ENCODE peak calls at places on chromosomes 2 and 18, in nine cellular contexts. W, C, O, U, M, Z, I, T and H are unnamed samples.

GRCh38 chr2:64792310-64792709 is 138.6 kb upstream of the SERTAD2 start:
- DNase-seq in Z (no peak), M (no peak), U (no peak), O (no peak), C (no peak), T (peak), W (peak), I (no peak), H (no peak)

GRCh38 chr18:54150226-54150625 is 74.2 kb downstream of the MBD2 start:
- DNase-seq in U (no peak), M (no peak), T (no peak), W (no peak), Z (no peak), C (no peak), O (no peak), I (no peak), H (no peak)

GRCh38 chr2:225074366-225074765 is 32.1 kb upstream of the DOCK10 start:
- DNase-seq in I (no peak), M (no peak), U (no peak), Z (no peak), W (no peak), T (peak), C (no peak), O (no peak), H (no peak)

GRCh38 chr2:231708773-231709635 is 679 bp downstream of the PTMA start:
- DNase-seq in I (no peak), Z (peak), T (peak), W (peak), U (no peak), M (peak), O (no peak), C (peak), H (peak)

GRCh38 chr2:68151037-68151436 is 6.7 kb upstream of the PNO1 start:
- DNase-seq in O (no peak), T (peak), Z (no peak), W (no peak), M (no peak), I (no peak), C (no peak), U (no peak), H (no peak)

GRCh38 chr18:74387362-74387761 is 69.7 kb downstream of the DIPK1C start:
- DNase-seq in C (no peak), M (no peak), O (no peak), T (no peak), I (no peak), W (no peak), U (no peak), Z (no peak), H (no peak)

GRCh38 chr2:29783696-29784095 is 137.7 kb downstream of the ALK start:
- DNase-seq in C (no peak), W (no peak), I (no peak), U (no peak), T (no peak), O (no peak), Z (no peak), M (no peak), H (no peak)

GRCh38 chr18:65749881-65750280 is 931 bp upstream of the CDH7 start:
- DNase-seq in O (no peak), M (peak), U (no peak), W (no peak), I (no peak), T (no peak), C (no peak), Z (no peak), H (no peak)

GRCh38 chr18:63570721-63571120 is 16.4 kb upstream of the SERPINB13 start:
- DNase-seq in O (no peak), U (no peak), M (peak), I (no peak), C (no peak), Z (no peak), W (no peak), T (no peak), H (no peak)

GRCh38 chr2:15195723-15196270 is 365.3 kb downstream of the NBAS start:
- DNase-seq in C (no peak), Z (no peak), I (no peak), T (no peak), W (peak), O (no peak), M (peak), U (no peak), H (no peak)

GRCh38 chr18:39453882-39454281 is 1888.3 kb upstream of the CELF4 start:
- DNase-seq in M (peak), W (peak), C (no peak), U (no peak), Z (no peak), I (no peak), O (no peak), T (peak), H (no peak)

GRCh38 chr18:8517276-8517675 is 92.0 kb upstream of the RAB12 start:
- DNase-seq in W (no peak), Z (no peak), T (no peak), C (no peak), U (no peak), O (no peak), M (no peak), I (no peak), H (no peak)

GRCh38 chr2:144650886-144651285 is 131.0 kb upstream of the ZEB2 start:
- DNase-seq in I (no peak), T (no peak), W (peak), M (no peak), Z (no peak), O (no peak), U (no peak), C (no peak), H (no peak)

GRCh38 chr2:126952216-126952615 is 53.5 kb downstream of the TEX51 start:
- DNase-seq in C (no peak), U (no peak), W (peak), T (no peak), I (no peak), Z (no peak), M (no peak), O (no peak), H (no peak)

GRCh38 chr2:144770616-144771230 is 250.8 kb upstream of the ZEB2 start:
- DNase-seq in W (peak), T (no peak), M (no peak), U (no peak), C (no peak), Z (no peak), O (no peak), I (no peak), H (no peak)

GRCh38 chr2:24272161-24272802 is 88.1 kb downstream of the ITSN2 start:
- DNase-seq in U (no peak), M (no peak), Z (no peak), I (no peak), W (no peak), C (no peak), T (no peak), O (no peak), H (no peak)

GRCh38 chr18:13645093-13645492 is 81.3 kb downstream of the FAM210A start:
- DNase-seq in U (no peak), C (no peak), I (no peak), O (no peak), T (no peak), W (no peak), M (no peak), Z (no peak), H (no peak)

GRCh38 chr2:197909377-197909776 is 105.0 kb downstream of the PLCL1 start:
- DNase-seq in I (no peak), M (peak), C (no peak), U (no peak), O (no peak), Z (peak), W (peak), T (peak), H (no peak)

GRCh38 chr2:234821946-234822470 is 129.8 kb upstream of the SH3BP4 start:
- DNase-seq in M (no peak), C (no peak), Z (no peak), U (no peak), O (no peak), W (no peak), I (no peak), T (no peak), H (no peak)

GRCh38 chr2:128441341-128442052 is 122.8 kb upstream of the HS6ST1 start:
- DNase-seq in T (no peak), M (no peak), O (peak), W (no peak), Z (no peak), C (no peak), I (peak), U (no peak), H (no peak)

GRCh38 chr2:223688094-223688835 is 86.1 kb upstream of the SCG2 start:
- DNase-seq in M (peak), Z (no peak), C (no peak), T (no peak), W (no peak), U (no peak), O (no peak), I (no peak), H (peak)

GRCh38 chr2:133579295-133579694 is 11.0 kb upstream of the NCKAP5 start:
- DNase-seq in Z (no peak), U (peak), M (peak), I (no peak), C (no peak), W (peak), T (peak), O (no peak), H (no peak)

GRCh38 chr2:15385184-15385583 is 175.9 kb downstream of the NBAS start:
- DNase-seq in C (no peak), I (no peak), Z (no peak), U (no peak), O (no peak), T (no peak), M (no peak), W (no peak), H (no peak)

GRCh38 chr2:128304715-128305554 is 13.7 kb downstream of the HS6ST1 start:
- DNase-seq in O (no peak), C (no peak), I (peak), W (peak), U (peak), M (peak), T (peak), Z (no peak), H (no peak)

GRCh38 chr2:19127616-19128015 is 230.8 kb downstream of the OSR1 start:
- DNase-seq in Z (no peak), I (no peak), W (no peak), U (no peak), M (no peak), T (no peak), C (no peak), O (no peak), H (no peak)

GRCh38 chr18:35407871-35408481 is 30.8 kb upstream of the ZNF396 start:
- DNase-seq in M (peak), T (peak), C (no peak), U (peak), I (no peak), O (no peak), Z (peak), W (peak), H (peak)

GRCh38 chr2:160010361-160011145 is 51.9 kb downstream of the PLA2R1 start:
- DNase-seq in O (no peak), T (peak), I (no peak), W (peak), M (peak), Z (no peak), C (no peak), U (no peak), H (no peak)

GRCh38 chr2:127535422-127535901 is at the start of gene MYO7B:
- DNase-seq in M (no peak), Z (no peak), O (no peak), I (no peak), C (no peak), W (no peak), T (no peak), U (no peak), H (no peak)

GRCh38 chr2:180679693-180680092 is 300.7 kb upstream of the UBE2E3 start:
- DNase-seq in W (no peak), T (no peak), U (no peak), Z (no peak), M (no peak), I (no peak), O (no peak), C (no peak), H (no peak)

GRCh38 chr2:76318848-76319247 is 608.1 kb upstream of the GCFC2 start:
- DNase-seq in W (no peak), M (no peak), I (no peak), Z (no peak), U (no peak), T (no peak), O (no peak), C (no peak), H (no peak)

GRCh38 chr2:196434217-196434616 is 205.3 kb upstream of the CCDC150 start:
- DNase-seq in C (no peak), W (no peak), I (no peak), U (no peak), T (no peak), M (no peak), Z (no peak), O (no peak), H (no peak)

GRCh38 chr18:10057808-10058791 is 144.3 kb downstream of the VAPA start:
- DNase-seq in I (no peak), W (peak), T (peak), U (no peak), Z (no peak), M (peak), O (peak), C (no peak), H (no peak)

GRCh38 chr18:78457011-78457410 is 522.6 kb upstream of the SALL3 start:
- DNase-seq in O (no peak), C (no peak), M (no peak), Z (no peak), T (no peak), I (no peak), W (no peak), U (no peak), H (no peak)

GRCh38 chr2:43040084-43040854 is 186.1 kb downstream of the ZFP36L2 start:
- DNase-seq in M (no peak), T (no peak), I (no peak), O (no peak), C (no peak), U (no peak), Z (no peak), W (peak), H (no peak)

GRCh38 chr2:119230219-119230618 is 6.6 kb downstream of the STEAP3 start:
- DNase-seq in W (peak), I (no peak), U (no peak), M (no peak), O (no peak), Z (no peak), T (no peak), C (no peak), H (no peak)

GRCh38 chr2:73997813-73998212 is 13.1 kb downstream of the TET3 start:
- DNase-seq in W (no peak), C (no peak), O (no peak), Z (no peak), T (no peak), U (no peak), I (no peak), M (no peak), H (no peak)

GRCh38 chr18:9366126-9366714 is 31.6 kb downstream of the TWSG1 start:
- DNase-seq in C (no peak), T (peak), W (no peak), O (no peak), M (peak), I (no peak), Z (no peak), U (peak), H (no peak)

GRCh38 chr2:218444692-218445357 is 25.9 kb downstream of the VIL1 start:
- DNase-seq in Z (no peak), T (no peak), C (no peak), M (no peak), O (peak), I (no peak), W (no peak), U (no peak), H (no peak)